ENCODE peak calls at places on chromosomes 11 and 22, in five cellular contexts. M is dorsolateral prefrontal cortex; R is activated T-helper 1 cell treated with anti-CD3 and anti-CD28 coated beads, Interleukin-12 subunit alpha, Interleukin-12 subunit beta, Interleukin-2, Interleukin-4 antibody, amounts not matched to agents 30 ng/mL and 10 ng/mL and 1 ng/mL, durations not matched to agents 14 hours and 24 hours and 36 hours; Z is H54; G is HT1080. X is an unnamed sample.

GRCh38 chr11:94658386-94658785 is 91.2 kb downstream of the PIWIL4 start:
- DNase-seq in G (no peak), R (no peak), M (no peak), Z (no peak), X (no peak)

GRCh38 chr11:64150051-64150450 is 15.9 kb downstream of the MACROD1 start:
- DNase-seq in Z (no peak), R (no peak), G (no peak), M (no peak), X (no peak)

GRCh38 chr11:5690736-5691135 is 1.1 kb downstream of the TRIM22 start:
- DNase-seq in R (no peak), M (no peak), Z (no peak), G (no peak), X (no peak)

GRCh38 chr11:61834278-61835004 is 6.3 kb downstream of the FADS2 start:
- DNase-seq in Z (no peak), R (peak; percentile 72), G (peak; percentile 64), M (peak; percentile 31), X (no peak)

GRCh38 chr11:32870676-32871075 is 21.9 kb upstream of the QSER1 start:
- DNase-seq in G (peak; percentile 17), Z (no peak), R (no peak), M (no peak), X (no peak)

GRCh38 chr22:23684561-23685031 is 6.2 kb upstream of the RGL4 start:
- DNase-seq in Z (no peak), R (no peak), M (no peak), G (no peak), X (no peak)

GRCh38 chr22:31137721-31138120 is 2.6 kb downstream of the PLA2G3 start:
- DNase-seq in G (no peak), M (no peak), R (no peak), Z (no peak), X (no peak)

GRCh38 chr11:32643526-32643925 is 59.9 kb downstream of the EIF3M start:
- DNase-seq in R (no peak), M (no peak), G (peak; percentile 55), Z (no peak), X (no peak)

GRCh38 chr22:17786435-17787158 is 12.3 kb upstream of the BID start:
- DNase-seq in G (peak; percentile 19), Z (no peak), R (no peak), M (peak; percentile 72), X (no peak)

GRCh38 chr11:111954154-111954553 is 17.0 kb downstream of the DIXDC1 start:
- DNase-seq in Z (no peak), G (no peak), M (no peak), R (no peak), X (no peak)

GRCh38 chr22:48299801-48300200 is 1527.9 kb downstream of the BRD1 start:
- DNase-seq in M (no peak), G (no peak), Z (no peak), R (no peak), X (no peak)

GRCh38 chr11:102279641-102280170 is 37.6 kb upstream of the BIRC3 start:
- DNase-seq in M (no peak), G (no peak), Z (no peak), R (no peak), X (no peak)

GRCh38 chr11:76902121-76903014 is 41.6 kb downstream of the ACER3 start:
- DNase-seq in G (no peak), M (no peak), R (no peak), Z (no peak), X (no peak)

GRCh38 chr11:131041331-131042040 is 125.2 kb upstream of the SNX19 start:
- DNase-seq in Z (no peak), R (no peak), G (no peak), M (no peak), X (no peak)

GRCh38 chr11:131880279-131880678 is 509.9 kb downstream of the NTM start:
- DNase-seq in G (no peak), M (no peak), Z (no peak), R (no peak), X (no peak)

GRCh38 chr11:86192858-86193257 is 51.7 kb upstream of the EED start:
- DNase-seq in R (no peak), M (no peak), Z (no peak), G (no peak), X (no peak)

GRCh38 chr22:43923631-43924548 is at the start of gene PNPLA3:
- DNase-seq in R (peak; percentile 79), G (peak; percentile 58), Z (peak; percentile 66), M (peak; percentile 93), X (no peak)

GRCh38 chr22:45512363-45512762 is 9.7 kb downstream of the FBLN1 start:
- DNase-seq in R (no peak), Z (no peak), G (no peak), M (no peak), X (no peak)

GRCh38 chr22:28799125-28799833 is 1.1 kb downstream of the XBP1 start:
- DNase-seq in M (peak; percentile 26), G (peak; percentile 78), R (no peak), Z (peak; percentile 42), X (no peak)

GRCh38 chr22:28759861-28760560 is 12.5 kb upstream of the CCDC117 start:
- DNase-seq in Z (no peak), M (no peak), G (no peak), R (no peak), X (no peak)

GRCh38 chr11:28627690-28628255 is 519.6 kb downstream of the METTL15 start:
- DNase-seq in M (no peak), R (no peak), G (no peak), Z (no peak), X (no peak)

GRCh38 chr11:7245341-7245740 is 6.4 kb upstream of the SYT9 start:
- DNase-seq in Z (no peak), M (no peak), G (no peak), R (no peak), X (no peak)

GRCh38 chr11:77401486-77402217 is 72.2 kb downstream of the PAK1 start:
- DNase-seq in Z (no peak), M (no peak), G (peak; percentile 35), R (no peak), X (no peak)